ENCODE peak calls at places on chromosomes 13 and 19, in nine cellular contexts. One of them, this sample, is unnamed. For H3K27me3, the result is how much of the 10 kb centered on the place peaks cover.

GRCh38 chr19:46976845-46977320 is 42.8 kb upstream of the NPAS1 start:
- DNase-seq in pancreas: no peak
- DNase-seq in heart right ventricle: no peak
- DNase-seq in suprapubic skin: no peak
- DNase-seq in uterus: peak
- DNase-seq in body of pancreas: no peak
- DNase-seq in PC-9: peak
- DNase-seq in upper lobe of left lung: no peak
- DNase-seq in breast epithelium: no peak
- DNase-seq in this sample: no peak

GRCh38 chr19:17404621-17405249 is 695 bp downstream of the BST2 start:
- DNase-seq in pancreas: no peak
- DNase-seq in heart right ventricle: no peak
- DNase-seq in suprapubic skin: no peak
- DNase-seq in uterus: no peak
- DNase-seq in body of pancreas: no peak
- DNase-seq in PC-9: no peak
- DNase-seq in upper lobe of left lung: no peak
- DNase-seq in breast epithelium: no peak
- DNase-seq in this sample: no peak

GRCh38 chr13:77543711-77544110 is 8.2 kb downstream of the SCEL start:
- DNase-seq in pancreas: no peak
- DNase-seq in heart right ventricle: no peak
- DNase-seq in suprapubic skin: no peak
- DNase-seq in uterus: no peak
- DNase-seq in body of pancreas: no peak
- DNase-seq in PC-9: no peak
- DNase-seq in upper lobe of left lung: no peak
- DNase-seq in breast epithelium: no peak
- DNase-seq in this sample: no peak

GRCh38 chr13:102877285-102877684 is 31.5 kb downstream of the ERCC5 start:
- DNase-seq in pancreas: no peak
- DNase-seq in heart right ventricle: peak
- DNase-seq in suprapubic skin: no peak
- DNase-seq in uterus: no peak
- DNase-seq in body of pancreas: no peak
- DNase-seq in PC-9: no peak
- DNase-seq in upper lobe of left lung: no peak
- DNase-seq in breast epithelium: no peak
- DNase-seq in this sample: no peak

GRCh38 chr13:77544365-77544764 is 8.9 kb downstream of the SCEL start:
- DNase-seq in pancreas: no peak
- DNase-seq in heart right ventricle: peak
- DNase-seq in suprapubic skin: no peak
- DNase-seq in uterus: peak
- DNase-seq in body of pancreas: peak
- DNase-seq in PC-9: no peak
- DNase-seq in upper lobe of left lung: no peak
- DNase-seq in breast epithelium: no peak
- DNase-seq in this sample: no peak

GRCh38 chr13:39451860-39452301 is 151.1 kb downstream of the LHFPL6 start:
- DNase-seq in pancreas: no peak
- DNase-seq in heart right ventricle: peak
- DNase-seq in suprapubic skin: no peak
- DNase-seq in uterus: no peak
- DNase-seq in body of pancreas: peak
- DNase-seq in PC-9: no peak
- DNase-seq in upper lobe of left lung: no peak
- DNase-seq in breast epithelium: no peak
- DNase-seq in this sample: no peak

GRCh38 chr19:33465834-33466233 is 55.8 kb downstream of the PEPD start:
- DNase-seq in pancreas: no peak
- DNase-seq in heart right ventricle: no peak
- DNase-seq in suprapubic skin: no peak
- DNase-seq in uterus: no peak
- DNase-seq in body of pancreas: no peak
- DNase-seq in PC-9: no peak
- DNase-seq in upper lobe of left lung: no peak
- DNase-seq in breast epithelium: no peak
- DNase-seq in this sample: no peak

GRCh38 chr13:38024431-38024830 is 154.9 kb upstream of the TRPC4 start:
- DNase-seq in pancreas: no peak
- DNase-seq in heart right ventricle: no peak
- DNase-seq in suprapubic skin: no peak
- DNase-seq in uterus: no peak
- DNase-seq in body of pancreas: no peak
- DNase-seq in PC-9: no peak
- DNase-seq in upper lobe of left lung: no peak
- DNase-seq in breast epithelium: no peak
- DNase-seq in this sample: no peak

GRCh38 chr19:11261902-11262839 is at the start of gene DOCK6:
- DNase-seq in pancreas: peak
- DNase-seq in heart right ventricle: no peak
- DNase-seq in suprapubic skin: no peak
- DNase-seq in uterus: peak
- DNase-seq in body of pancreas: peak
- DNase-seq in PC-9: peak
- DNase-seq in upper lobe of left lung: peak
- DNase-seq in breast epithelium: peak
- DNase-seq in this sample: peak

GRCh38 chr19:42284066-42284501 is 15.0 kb downstream of the CIC start:
- DNase-seq in pancreas: peak
- DNase-seq in heart right ventricle: peak
- DNase-seq in suprapubic skin: peak
- DNase-seq in uterus: peak
- DNase-seq in body of pancreas: peak
- DNase-seq in PC-9: peak
- DNase-seq in upper lobe of left lung: peak
- DNase-seq in breast epithelium: peak
- DNase-seq in this sample: peak

GRCh38 chr13:24456396-24456795 is 56.2 kb downstream of the PARP4 start:
- DNase-seq in pancreas: no peak
- DNase-seq in heart right ventricle: no peak
- DNase-seq in suprapubic skin: no peak
- DNase-seq in uterus: no peak
- DNase-seq in body of pancreas: no peak
- DNase-seq in PC-9: no peak
- DNase-seq in upper lobe of left lung: no peak
- DNase-seq in breast epithelium: no peak
- DNase-seq in this sample: no peak

GRCh38 chr19:55345818-55346724 is 6.4 kb downstream of the KMT5C start:
- DNase-seq in pancreas: peak
- DNase-seq in heart right ventricle: no peak
- DNase-seq in suprapubic skin: no peak
- DNase-seq in uterus: peak
- DNase-seq in body of pancreas: no peak
- DNase-seq in PC-9: peak
- DNase-seq in upper lobe of left lung: peak
- DNase-seq in breast epithelium: no peak
- DNase-seq in this sample: no peak

GRCh38 chr19:15240539-15240938 is 8.3 kb upstream of the EPHX3 start:
- DNase-seq in pancreas: no peak
- DNase-seq in heart right ventricle: no peak
- DNase-seq in suprapubic skin: no peak
- DNase-seq in uterus: no peak
- DNase-seq in body of pancreas: no peak
- DNase-seq in PC-9: no peak
- DNase-seq in upper lobe of left lung: no peak
- DNase-seq in breast epithelium: no peak
- DNase-seq in this sample: no peak

GRCh38 chr13:27076411-27076810 is 95.2 kb downstream of the USP12 start:
- DNase-seq in pancreas: no peak
- DNase-seq in heart right ventricle: no peak
- DNase-seq in suprapubic skin: no peak
- DNase-seq in uterus: no peak
- DNase-seq in body of pancreas: no peak
- DNase-seq in PC-9: no peak
- DNase-seq in upper lobe of left lung: no peak
- DNase-seq in breast epithelium: no peak
- DNase-seq in this sample: no peak

DNA sequence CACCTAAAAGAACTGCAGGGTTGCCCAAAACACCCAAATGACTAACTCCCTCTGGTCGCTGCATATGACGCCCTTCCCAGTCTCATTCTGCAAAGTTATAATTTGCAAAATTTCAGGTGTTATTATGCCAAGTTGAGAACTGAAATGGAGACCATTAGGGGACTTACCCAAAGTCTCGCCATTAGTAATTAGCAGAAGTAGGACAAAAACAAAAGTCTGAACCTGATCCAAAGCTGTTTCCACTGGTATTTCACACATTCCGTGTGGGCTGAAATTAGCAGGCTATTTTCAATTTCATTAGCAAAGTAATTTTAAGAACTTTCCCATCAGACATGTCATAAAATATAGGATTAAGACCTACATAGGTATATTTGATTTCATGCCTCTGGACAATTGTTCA is 6.8 kb downstream of the RUBCNL start:
- DNase-seq in pancreas: no peak
- DNase-seq in heart right ventricle: no peak
- DNase-seq in suprapubic skin: no peak
- DNase-seq in uterus: no peak
- DNase-seq in body of pancreas: no peak
- DNase-seq in PC-9: no peak
- DNase-seq in upper lobe of left lung: no peak
- DNase-seq in breast epithelium: no peak
- DNase-seq in this sample: no peak
- H3K4me3 ChIP-seq in pancreas: no peak
- H3K4me3 ChIP-seq in heart right ventricle: no peak
- H3K4me3 ChIP-seq in suprapubic skin: no peak
- H3K4me3 ChIP-seq in uterus: no peak
- H3K4me3 ChIP-seq in body of pancreas: no peak
- H3K4me3 ChIP-seq in PC-9: no peak
- H3K4me3 ChIP-seq in upper lobe of left lung: no peak
- H3K4me3 ChIP-seq in breast epithelium: no peak
- H3K4me3 ChIP-seq in this sample: no peak

GRCh38 chr13:31115616-31116015 is 46.1 kb downstream of the HSPH1 start:
- DNase-seq in pancreas: no peak
- DNase-seq in heart right ventricle: no peak
- DNase-seq in suprapubic skin: no peak
- DNase-seq in uterus: no peak
- DNase-seq in body of pancreas: no peak
- DNase-seq in PC-9: no peak
- DNase-seq in upper lobe of left lung: no peak
- DNase-seq in breast epithelium: no peak
- DNase-seq in this sample: no peak
- H3K27me3 ChIP-seq in pancreas: under half
- H3K27me3 ChIP-seq in heart right ventricle: under half
- H3K27me3 ChIP-seq in suprapubic skin: under half
- H3K27me3 ChIP-seq in uterus: under half
- H3K27me3 ChIP-seq in body of pancreas: under half
- H3K27me3 ChIP-seq in PC-9: under half
- H3K27me3 ChIP-seq in upper lobe of left lung: under half
- H3K27me3 ChIP-seq in breast epithelium: under half
- H3K27me3 ChIP-seq in this sample: under half

GRCh38 chr13:43981091-43981490 is 101.4 kb downstream of the LACC1 start:
- DNase-seq in pancreas: no peak
- DNase-seq in heart right ventricle: no peak
- DNase-seq in suprapubic skin: no peak
- DNase-seq in uterus: no peak
- DNase-seq in body of pancreas: no peak
- DNase-seq in PC-9: no peak
- DNase-seq in upper lobe of left lung: no peak
- DNase-seq in breast epithelium: no peak
- DNase-seq in this sample: no peak
- TF ChIP-seq CTCF in pancreas: no peak
- TF ChIP-seq CTCF in heart right ventricle: no peak
- TF ChIP-seq CTCF in suprapubic skin: no peak
- TF ChIP-seq CTCF in uterus: no peak
- TF ChIP-seq CTCF in body of pancreas: no peak
- TF ChIP-seq CTCF in PC-9: no peak
- TF ChIP-seq CTCF in upper lobe of left lung: no peak
- TF ChIP-seq CTCF in breast epithelium: no peak
- TF ChIP-seq CTCF in this sample: no peak

GRCh38 chr19:4066176-4066606 is 508 bp downstream of the ZBTB7A start:
- DNase-seq in pancreas: peak
- DNase-seq in heart right ventricle: no peak
- DNase-seq in suprapubic skin: no peak
- DNase-seq in uterus: no peak
- DNase-seq in body of pancreas: peak
- DNase-seq in PC-9: no peak
- DNase-seq in upper lobe of left lung: peak
- DNase-seq in breast epithelium: no peak
- DNase-seq in this sample: peak

GRCh38 chr19:4067396-4068057 is 828 bp upstream of the ZBTB7A start:
- DNase-seq in pancreas: peak
- DNase-seq in heart right ventricle: peak
- DNase-seq in suprapubic skin: no peak
- DNase-seq in uterus: peak
- DNase-seq in body of pancreas: no peak
- DNase-seq in PC-9: no peak
- DNase-seq in upper lobe of left lung: peak
- DNase-seq in breast epithelium: no peak
- DNase-seq in this sample: peak

GRCh38 chr19:4066682-4067395 is at the start of gene ZBTB7A:
- DNase-seq in pancreas: peak
- DNase-seq in heart right ventricle: peak
- DNase-seq in suprapubic skin: no peak
- DNase-seq in uterus: peak
- DNase-seq in body of pancreas: peak
- DNase-seq in PC-9: peak
- DNase-seq in upper lobe of left lung: peak
- DNase-seq in breast epithelium: peak
- DNase-seq in this sample: peak

GRCh38 chr19:4069331-4069959 is 2.7 kb upstream of the ZBTB7A start:
- DNase-seq in pancreas: no peak
- DNase-seq in heart right ventricle: no peak
- DNase-seq in suprapubic skin: no peak
- DNase-seq in uterus: peak
- DNase-seq in body of pancreas: no peak
- DNase-seq in PC-9: no peak
- DNase-seq in upper lobe of left lung: no peak
- DNase-seq in breast epithelium: no peak
- DNase-seq in this sample: no peak

DNA sequence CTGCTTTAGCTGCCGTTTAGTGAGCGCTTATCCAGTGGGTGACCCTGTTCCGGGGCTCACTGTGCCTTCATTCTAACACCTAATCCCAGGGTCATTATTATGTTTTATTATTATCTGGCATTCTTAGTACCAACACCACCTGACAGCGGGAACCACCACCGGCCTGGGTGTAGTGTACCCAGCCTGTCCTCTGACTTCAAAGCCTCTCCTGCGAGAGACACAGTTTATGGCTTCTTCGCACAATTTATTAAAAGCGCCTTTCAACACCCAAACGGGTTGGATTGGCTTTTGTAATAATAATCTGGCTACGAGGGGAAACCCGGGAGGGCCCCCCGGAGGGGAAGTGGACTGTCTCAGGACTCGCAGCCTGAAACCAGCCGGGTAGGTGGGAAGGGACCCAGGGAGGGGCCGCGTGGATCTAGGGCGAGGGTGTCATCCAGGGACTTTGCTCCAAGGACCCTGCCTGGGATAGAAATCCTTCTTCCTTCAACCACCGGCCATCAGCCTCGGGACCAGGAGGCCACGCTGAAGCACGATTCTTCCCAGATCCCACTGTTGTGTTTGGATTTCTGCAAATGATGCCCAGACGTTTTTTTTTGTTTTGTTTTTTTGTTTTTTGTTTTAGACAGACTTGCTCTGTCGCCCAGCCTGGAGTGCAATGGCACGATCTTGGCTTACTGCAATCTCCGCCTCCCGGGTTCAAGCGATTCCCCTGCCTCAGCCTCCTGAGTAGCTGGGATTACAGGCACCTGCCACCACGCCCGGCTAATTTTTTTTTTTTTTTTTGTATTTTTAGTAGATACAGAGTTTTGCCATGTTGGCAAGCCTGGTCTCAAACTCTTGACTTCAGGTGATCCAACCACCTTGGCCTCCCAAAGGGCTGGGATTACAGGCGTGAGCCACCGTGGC is 1.6 kb upstream of the ZBTB7A start:
- DNase-seq in pancreas: no peak
- DNase-seq in heart right ventricle: no peak
- DNase-seq in suprapubic skin: no peak
- DNase-seq in uterus: peak
- DNase-seq in body of pancreas: no peak
- DNase-seq in PC-9: no peak
- DNase-seq in upper lobe of left lung: no peak
- DNase-seq in breast epithelium: no peak
- DNase-seq in this sample: peak
- H3K4me3 ChIP-seq in pancreas: peak
- H3K4me3 ChIP-seq in heart right ventricle: peak
- H3K4me3 ChIP-seq in suprapubic skin: peak
- H3K4me3 ChIP-seq in uterus: peak
- H3K4me3 ChIP-seq in body of pancreas: peak
- H3K4me3 ChIP-seq in PC-9: peak
- H3K4me3 ChIP-seq in upper lobe of left lung: no peak
- H3K4me3 ChIP-seq in breast epithelium: peak
- H3K4me3 ChIP-seq in this sample: peak